ENCODE peak calls at places on chromosomes 5 and 9, in eight cellular contexts. M is AG04450, V is glutamatergic neuron, X is endothelial cell, G is bronchial epithelial cell, U is lower lobe of right lung, K is adrenal gland, T is AG04449. F is an unnamed sample.
A peak's percentile ranks its signal among the peaks of the same experiment; 100 is the strongest.

GRCh38 chr5:14399054-14399657 is 182.4 kb upstream of the OTULINL start:
- DNase-seq in G (peak; percentile 57), V (no peak), T (no peak), M (no peak), K (no peak), X (peak; percentile 23), U (no peak), F (peak; percentile 41)

GRCh38 chr9:19085295-19085694 is 17.4 kb downstream of the HAUS6 start:
- DNase-seq in M (no peak), V (no peak), K (no peak), G (peak; percentile 46), U (no peak), T (no peak), X (no peak), F (peak; percentile 9)

GRCh38 chr9:99732715-99733114 is 89.0 kb upstream of the NR4A3 start:
- DNase-seq in K (no peak), T (no peak), G (no peak), V (no peak), X (no peak), M (no peak), U (no peak), F (no peak)

GRCh38 chr9:88267283-88267682 is 121.0 kb upstream of the SPIN1 start:
- DNase-seq in K (no peak), U (no peak), X (no peak), V (no peak), M (no peak), G (no peak), T (no peak), F (no peak)

GRCh38 chr9:36187414-36187813 is 3.3 kb upstream of the CLTA start:
- DNase-seq in K (no peak), M (peak; percentile 65), G (peak; percentile 80), V (no peak), U (no peak), X (no peak), T (peak; percentile 83), F (no peak)

GRCh38 chr5:54646285-54647101 is 128.9 kb downstream of the SNX18 start:
- DNase-seq in T (no peak), G (peak; percentile 89), V (no peak), X (no peak), K (peak; percentile 70), M (peak; percentile 59), U (peak; percentile 72), F (no peak)

GRCh38 chr9:88936132-88936531 is 55.1 kb upstream of the S1PR3 start:
- DNase-seq in K (no peak), U (no peak), V (no peak), M (no peak), G (no peak), T (no peak), X (no peak), F (no peak)

GRCh38 chr9:129649726-129650679 is 8.1 kb upstream of the ASB6 start:
- DNase-seq in T (no peak), G (no peak), V (no peak), X (no peak), M (no peak), U (no peak), K (no peak), F (no peak)

GRCh38 chr5:169670769-169671525 is 33.9 kb downstream of the DOCK2 start:
- DNase-seq in U (no peak), T (no peak), X (no peak), M (no peak), K (no peak), V (no peak), G (no peak), F (no peak)

GRCh38 chr9:110623462-110624025 is 44.0 kb upstream of the SVEP1 start:
- DNase-seq in V (no peak), K (peak; percentile 53), U (no peak), X (peak; percentile 54), G (peak; percentile 68), M (no peak), T (no peak), F (peak; percentile 76)
- TF ChIP-seq CTCF in V (peak; percentile 81), K (peak; percentile 64), U (peak; percentile 65), X (peak; percentile 81), G (peak; percentile 48), M (peak; percentile 68), T (peak; percentile 27), F (peak; percentile 89)

DNA sequence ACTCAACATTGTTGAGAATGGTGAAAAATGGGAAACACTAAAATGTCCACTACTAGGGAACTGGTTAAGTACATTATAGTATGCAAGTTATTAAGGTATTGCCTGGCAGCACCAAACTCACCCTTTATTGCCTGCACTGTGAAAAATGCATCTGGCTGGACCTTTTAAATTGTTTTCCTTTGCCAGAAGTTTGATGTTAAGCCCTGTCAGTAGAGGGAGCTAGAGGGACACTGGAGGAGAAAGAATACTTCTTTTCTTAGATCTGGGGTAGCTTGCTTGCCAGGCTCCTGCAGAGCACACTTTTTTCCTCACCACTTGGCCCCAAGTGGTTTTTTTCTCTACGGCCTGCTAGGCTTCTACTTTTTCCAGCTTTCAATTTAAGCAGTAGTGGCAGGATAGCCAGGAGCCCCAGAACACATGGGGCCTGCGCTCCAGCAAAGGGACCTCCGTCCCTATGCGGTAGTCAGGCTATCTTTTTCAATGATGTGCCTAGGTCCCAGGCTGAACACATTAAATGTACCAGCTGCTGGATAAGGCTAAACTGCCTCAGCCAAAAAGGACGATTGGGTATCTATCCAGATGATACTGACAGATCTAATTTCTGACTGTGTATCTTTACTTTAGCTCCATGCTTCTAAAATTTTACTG is 8.0 kb upstream of the HABP4 start:
- DNase-seq in X (peak; percentile 14), U (no peak), M (no peak), K (no peak), G (peak; percentile 17), V (no peak), T (no peak), F (no peak)
- TF ChIP-seq CTCF in X (peak; percentile 29), U (peak; percentile 51), M (peak; percentile 44), K (no peak), G (peak; percentile 36), V (peak; percentile 33), T (peak; percentile 10), F (peak; percentile 30)

GRCh38 chr5:179802950-179803562 is 3.6 kb downstream of the MGAT4B start:
- DNase-seq in G (no peak), X (no peak), T (no peak), U (no peak), M (no peak), K (no peak), V (no peak), F (no peak)

GRCh38 chr5:179800071-179800695 is 6.4 kb downstream of the LTC4S start:
- DNase-seq in U (no peak), X (no peak), T (no peak), V (no peak), K (no peak), G (no peak), M (no peak), F (no peak)

GRCh38 chr5:179802207-179802883 is 4.3 kb downstream of the MGAT4B start:
- DNase-seq in T (no peak), M (no peak), K (peak; percentile 91), V (no peak), X (no peak), G (peak; percentile 37), U (no peak), F (no peak)

GRCh38 chr5:179800696-179801201 is 5.9 kb downstream of the MGAT4B start:
- DNase-seq in K (peak; percentile 34), U (no peak), M (no peak), X (no peak), V (no peak), G (no peak), T (no peak), F (no peak)

GRCh38 chr5:179801304-179802206 is 5.1 kb downstream of the MGAT4B start:
- DNase-seq in V (peak; percentile 77), X (peak; percentile 78), G (peak; percentile 33), M (no peak), T (no peak), U (peak; percentile 88), K (peak; percentile 84), F (no peak)
- TF ChIP-seq CTCF in V (peak; percentile 59), X (peak; percentile 15), G (peak; percentile 87), M (peak; percentile 56), T (peak; percentile 63), U (peak; percentile 74), K (peak; percentile 36), F (peak; percentile 27)

GRCh38 chr9:80146466-80146865 is 574.7 kb downstream of the TLE4 start:
- DNase-seq in V (no peak), K (no peak), G (no peak), U (no peak), T (no peak), M (no peak), X (no peak), F (peak; percentile 9)
- TF ChIP-seq CTCF in V (peak; percentile 28), K (no peak), G (no peak), U (no peak), T (peak; percentile 3), M (peak; percentile 38), X (no peak), F (peak; percentile 26)

DNA sequence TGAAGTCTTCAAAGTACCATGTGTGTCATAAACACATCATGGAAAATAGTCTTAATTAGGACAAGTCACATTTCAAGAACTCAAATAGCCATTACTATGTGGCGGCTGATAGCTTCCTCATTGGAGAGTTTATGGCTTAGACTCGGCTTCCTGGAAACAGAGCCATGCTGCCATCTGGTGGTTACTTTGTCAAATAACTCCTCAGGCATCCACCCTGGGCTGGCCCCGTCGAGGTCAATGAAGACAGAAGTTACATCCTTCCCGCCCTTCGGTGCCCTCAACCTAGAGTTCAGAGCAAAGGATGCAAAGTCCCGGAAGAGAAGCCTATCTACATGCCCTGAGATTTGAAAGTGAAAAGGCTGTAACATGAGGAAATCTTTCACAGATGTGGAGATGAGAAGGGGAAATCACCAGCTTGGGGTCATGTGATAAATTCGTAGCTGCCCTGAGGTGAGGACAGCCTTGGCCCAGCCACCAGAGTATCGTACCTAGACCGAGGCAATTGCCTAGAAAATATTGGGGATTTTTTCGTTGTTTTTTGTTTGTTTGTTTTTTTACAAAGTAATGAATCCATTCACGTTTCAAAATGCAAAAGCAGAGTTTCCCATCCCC is 45.5 kb upstream of the ZNF169 start:
- DNase-seq in T (no peak), K (peak; percentile 83), M (peak; percentile 39), G (peak; percentile 69), X (peak; percentile 72), U (peak; percentile 76), V (peak; percentile 61), F (peak; percentile 94)
- TF ChIP-seq CTCF in T (peak; percentile 69), K (peak; percentile 57), M (peak; percentile 85), G (peak; percentile 71), X (peak; percentile 79), U (peak; percentile 91), V (peak; percentile 74), F (peak; percentile 97)

F was measured in RWPE1.